ENCODE peak calls at places on chromosomes 16 and 17, in five cellular contexts. H is PC-3, F is colonic mucosa, Q is heart left ventricle, C is left ventricle myocardium inferior. P is an unnamed sample. For H3K4me1, the result is how much of the 10 kb centered on the place peaks cover.

GRCh38 chr17:80177986-80178590 is 8.3 kb downstream of the CARD14 start:
- DNase-seq in H (no peak), F (peak), Q (no peak), C (no peak), P (no peak)

GRCh38 chr16:86874141-86874540 is 295.8 kb downstream of the FOXL1 start:
- DNase-seq in H (peak), F (no peak), Q (no peak), C (no peak), P (no peak)

GRCh38 chr16:3129137-3130131 is 5.4 kb upstream of the ZNF213 start:
- DNase-seq in H (peak), F (peak), Q (peak), C (peak), P (peak)

GRCh38 chr16:11585460-11586374 is 1.0 kb downstream of the LITAF start:
- DNase-seq in H (no peak), F (peak), Q (no peak), C (peak), P (peak)

GRCh38 chr17:62724398-62725146 is 83.5 kb downstream of the MARCHF10 start:
- DNase-seq in H (peak), F (no peak), Q (no peak), C (no peak), P (no peak)

GRCh38 chr16:81600275-81600674 is 155.7 kb downstream of the CMIP start:
- DNase-seq in H (peak), F (no peak), Q (no peak), C (no peak), P (no peak)

GRCh38 chr16:79110242-79110641 is 490.3 kb downstream of the MAF start:
- DNase-seq in H (no peak), F (no peak), Q (no peak), C (no peak), P (no peak)

GRCh38 chr17:28949185-28950016 is 1.9 kb downstream of the PHF12 start:
- DNase-seq in H (peak), F (peak), Q (peak), C (peak), P (peak)

GRCh38 chr17:63317166-63317845 is 128.8 kb downstream of the CYB561 start:
- DNase-seq in H (no peak), F (no peak), Q (no peak), C (no peak), P (no peak)

GRCh38 chr16:27429981-27430441 is 28.0 kb downstream of the IL21R start:
- DNase-seq in H (no peak), F (peak), Q (peak), C (no peak), P (no peak)

GRCh38 chr16:67396159-67396774 is 3.0 kb upstream of the TPPP3 start:
- DNase-seq in H (peak), F (peak), Q (peak), C (peak), P (peak)

GRCh38 chr16:86571197-86571915 is 4.7 kb downstream of the FOXC2 start:
- DNase-seq in H (no peak), F (no peak), Q (no peak), C (no peak), P (no peak)

GRCh38 chr17:65712383-65713267 is 151.2 kb upstream of the AXIN2 start:
- DNase-seq in H (no peak), F (no peak), Q (no peak), C (no peak), P (no peak)

GRCh38 chr17:22272363-22273146 is 580.2 kb downstream of the KCNJ18 start:
- DNase-seq in H (no peak), F (no peak), Q (no peak), C (no peak), P (no peak)

GRCh38 chr17:696412-696811 is 18.2 kb downstream of the VPS53 start:
- DNase-seq in H (no peak), F (no peak), Q (no peak), C (no peak), P (no peak)

GRCh38 chr16:10314811-10315210 is 71.0 kb upstream of the ATF7IP2 start:
- DNase-seq in H (peak), F (no peak), Q (no peak), C (no peak), P (no peak)

GRCh38 chr17:29257756-29258155 is 11.1 kb downstream of the CRYBA1 start:
- DNase-seq in H (no peak), F (no peak), Q (no peak), C (no peak), P (no peak)

GRCh38 chr17:2903193-2903974 is 107.1 kb downstream of the RAP1GAP2 start:
- DNase-seq in H (no peak), F (no peak), Q (no peak), C (no peak), P (no peak)

GRCh38 chr16:52993179-52993578 is 59.5 kb downstream of the CHD9NB start:
- DNase-seq in H (no peak), F (no peak), Q (no peak), C (no peak), P (no peak)

GRCh38 chr17:7108981-7109380 is 5.6 kb downstream of the ASGR2 start:
- DNase-seq in H (no peak), F (no peak), Q (no peak), C (no peak), P (no peak)

GRCh38 chr16:84996365-84996764 is 15.0 kb downstream of the ZDHHC7 start:
- DNase-seq in H (no peak), F (no peak), Q (no peak), C (no peak), P (no peak)

GRCh38 chr16:4345439-4346204 is 5.5 kb downstream of the PAM16 start:
- DNase-seq in H (no peak), F (no peak), Q (no peak), C (no peak), P (no peak)

GRCh38 chr16:7316266-7316888 is 16.3 kb upstream of the RBFOX1 start:
- DNase-seq in H (no peak), F (no peak), Q (no peak), C (no peak), P (no peak)

GRCh38 chr17:17350491-17351355 is 47.5 kb downstream of the NT5M start:
- DNase-seq in H (peak), F (no peak), Q (no peak), C (no peak), P (no peak)

GRCh38 chr17:66468241-66469087 is 166.1 kb downstream of the PRKCA start:
- DNase-seq in H (peak), F (no peak), Q (peak), C (no peak), P (peak)

GRCh38 chr17:29836643-29837042 is 93.4 kb downstream of the SSH2 start:
- DNase-seq in H (no peak), F (no peak), Q (no peak), C (no peak), P (no peak)

DNA sequence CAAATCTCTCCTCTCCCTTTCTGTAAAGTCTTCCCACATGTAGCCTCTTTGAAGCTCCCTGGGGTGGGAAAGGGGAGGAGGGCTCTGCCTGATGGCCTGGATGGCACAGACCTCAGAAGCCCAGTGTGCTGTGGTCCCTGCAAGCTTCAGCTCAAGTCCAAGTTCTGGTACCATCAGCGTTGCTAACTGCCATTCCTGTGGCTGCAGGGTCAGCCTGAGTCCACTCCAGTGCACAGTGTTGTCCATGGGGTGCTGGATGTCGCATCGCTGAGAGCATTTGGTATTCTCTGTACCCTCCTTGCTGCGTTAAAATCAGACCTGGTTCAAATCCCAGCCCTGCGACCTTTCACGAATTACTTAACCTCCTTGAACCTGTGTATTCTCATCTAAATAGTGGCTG is 105.1 kb downstream of the RAB11FIP4 start:
- DNase-seq in H (no peak), F (no peak), Q (no peak), C (no peak), P (no peak)
- H3K4me1 ChIP-seq in H (under half), F (under half), Q (half or more), C (under half), P (under half)

DNA sequence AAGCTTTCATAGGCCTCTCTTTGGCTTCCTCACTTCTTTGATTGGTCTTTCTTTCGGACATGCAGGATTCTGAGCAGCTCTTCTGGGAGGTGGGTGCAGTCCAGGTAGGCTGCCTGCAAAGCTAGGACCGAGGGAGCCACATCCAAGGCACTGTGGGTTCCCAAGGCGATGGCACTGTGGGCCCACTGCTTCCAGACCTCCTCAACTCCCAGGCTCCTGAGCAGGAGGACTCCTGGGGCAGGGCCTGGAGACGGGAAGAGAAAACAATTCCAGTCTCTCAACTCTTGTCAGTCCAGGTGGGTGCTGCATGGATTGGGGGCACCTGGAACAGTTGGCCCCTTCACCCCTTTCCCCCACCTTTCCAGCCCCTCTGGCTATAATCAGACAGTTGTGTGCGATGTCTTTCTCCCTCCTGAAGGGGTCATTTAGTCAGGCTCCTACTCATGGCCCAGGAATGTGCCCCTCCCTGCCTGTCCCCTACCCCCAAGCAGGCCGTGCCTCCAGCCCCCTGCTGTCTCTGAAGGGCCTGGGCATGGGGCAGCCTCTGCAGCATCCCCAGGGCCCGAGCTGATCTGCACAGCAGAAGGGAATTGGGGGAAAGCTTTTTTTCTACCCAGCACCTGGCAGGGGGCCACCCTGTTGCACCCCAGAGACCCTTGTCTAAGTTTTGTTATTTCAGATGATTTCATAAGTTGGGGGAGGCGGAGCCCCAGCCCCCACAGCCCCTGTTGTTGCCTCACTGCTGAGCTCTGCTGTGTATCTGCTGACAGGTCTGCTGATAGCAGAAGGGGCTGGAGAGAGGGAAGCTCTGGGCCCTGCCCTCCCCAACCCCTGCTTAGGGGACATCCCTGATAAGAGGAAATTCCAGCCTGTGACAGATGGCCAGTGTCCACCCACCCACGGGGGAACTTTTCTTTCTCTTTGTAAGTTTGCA is 330.3 kb downstream of the SEC14L1 start:
- DNase-seq in H (peak), F (no peak), Q (peak), C (peak), P (peak)
- H3K4me3 ChIP-seq in H (no peak), F (no peak), Q (peak), C (peak), P (no peak)

DNA sequence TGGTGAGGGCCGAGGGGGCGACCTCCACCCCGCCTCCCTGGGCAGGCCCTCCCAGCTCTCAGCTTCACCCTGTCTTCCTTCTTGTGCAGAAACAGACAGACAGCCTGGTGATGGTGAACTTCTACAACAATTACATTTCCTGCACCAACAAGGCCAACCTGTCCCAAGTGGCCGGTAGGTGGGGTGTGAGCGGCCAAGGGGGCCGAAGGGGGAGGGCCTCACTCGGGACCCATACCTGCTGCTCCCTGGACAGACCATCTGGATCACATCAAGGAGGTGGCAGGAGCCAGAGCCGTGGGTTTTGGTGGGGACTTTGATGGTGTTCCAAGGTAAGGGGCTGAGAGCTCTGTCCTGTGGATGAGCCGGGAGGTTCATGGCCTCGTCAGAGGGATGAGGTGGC is 20.1 kb downstream of the CHMP1A start:
- DNase-seq in H (no peak), F (no peak), Q (no peak), C (no peak), P (no peak)
- H3K4me1 ChIP-seq in H (under half), F (under half), Q (under half), C (under half), P (under half)

GRCh38 chr16:1746693-1747195 is 24.6 kb downstream of the NME3 start:
- DNase-seq in H (no peak), F (no peak), Q (no peak), C (no peak), P (no peak)

GRCh38 chr16:1743376-1744337 is 27.7 kb downstream of the NME3 start:
- DNase-seq in H (no peak), F (no peak), Q (no peak), C (no peak), P (no peak)

GRCh38 chr16:1744338-1744840 is 27.0 kb downstream of the NME3 start:
- DNase-seq in H (no peak), F (no peak), Q (no peak), C (no peak), P (no peak)

GRCh38 chr16:1745900-1746692 is 25.2 kb downstream of the NME3 start:
- DNase-seq in H (peak), F (no peak), Q (no peak), C (no peak), P (peak)

DNA sequence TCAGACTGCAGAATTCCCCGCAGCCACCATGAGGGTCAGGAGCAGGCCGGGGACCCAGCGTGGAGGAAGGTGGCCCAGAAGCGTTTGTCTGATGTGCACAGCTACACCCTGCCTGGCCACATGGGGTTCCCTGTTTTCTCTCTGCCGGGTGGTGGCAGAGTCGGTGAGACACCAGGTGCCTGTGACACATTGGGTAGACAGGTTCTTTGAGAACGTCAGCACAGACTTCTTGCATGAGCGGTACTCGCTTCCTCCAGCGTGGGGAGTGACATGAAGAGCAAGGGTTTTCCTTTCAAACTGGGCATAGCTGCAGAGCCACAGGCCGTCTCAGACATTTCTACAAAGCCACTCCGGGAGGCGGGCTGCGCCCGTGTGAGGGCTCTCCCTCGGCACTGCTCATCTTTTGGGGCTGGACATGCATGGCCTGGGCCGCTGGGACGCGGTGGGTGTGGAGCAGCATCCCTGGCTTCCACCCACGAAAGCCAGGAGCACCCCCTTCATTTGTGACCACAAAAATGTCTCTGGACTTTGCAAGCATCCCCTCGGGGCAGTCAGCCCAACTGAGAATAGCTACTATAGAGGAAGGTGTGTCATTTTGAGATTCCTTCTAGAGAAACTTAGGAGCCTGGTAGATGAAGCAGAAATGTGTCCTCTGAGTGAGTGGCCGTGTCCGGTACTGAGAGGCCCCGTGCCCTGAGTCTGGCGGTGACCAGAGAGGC is 26.0 kb downstream of the NME3 start:
- DNase-seq in H (peak), F (no peak), Q (no peak), C (no peak), P (no peak)
- H3K4me3 ChIP-seq in H (no peak), F (no peak), Q (no peak), C (no peak), P (no peak)

DNA sequence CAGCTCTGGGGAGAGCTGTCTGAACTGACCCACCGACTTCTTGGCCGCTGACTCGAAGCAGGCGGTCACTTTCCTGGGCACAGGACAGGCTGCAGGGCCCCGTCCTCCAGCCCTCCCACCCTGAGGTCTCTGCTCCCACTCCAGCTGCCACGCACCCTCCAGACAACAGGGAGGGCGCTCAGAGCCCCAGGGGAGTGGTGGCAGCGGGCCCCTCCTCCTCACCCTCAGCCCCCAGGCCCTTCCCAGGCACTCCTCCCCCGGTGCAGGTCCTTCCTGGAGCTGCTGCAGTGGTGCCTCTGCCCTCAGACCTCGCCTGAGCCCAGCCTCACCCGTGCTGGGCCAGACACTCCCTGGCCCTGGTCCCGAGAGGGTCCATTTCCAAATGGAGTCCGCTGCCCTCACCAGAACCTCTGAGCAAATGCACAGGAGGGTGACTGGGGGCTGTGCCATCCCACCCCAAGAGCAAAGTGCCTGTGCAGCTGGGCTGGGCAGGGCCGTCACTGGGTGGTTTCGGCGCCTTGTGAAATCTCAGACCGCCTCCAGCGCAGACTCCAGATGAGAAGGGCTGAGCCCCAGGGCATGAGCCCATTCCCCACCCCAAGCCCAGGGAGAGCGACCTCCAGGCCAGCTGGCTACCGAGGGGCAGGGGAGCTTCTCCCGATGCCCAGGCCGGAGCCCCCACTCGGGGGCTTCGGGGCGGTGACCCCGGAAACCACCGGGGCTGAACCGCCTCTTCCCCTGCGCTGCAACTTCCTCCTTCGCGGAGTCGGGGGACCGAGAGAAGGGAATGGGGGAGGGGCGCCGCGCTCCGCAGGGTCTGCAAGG is 717 bp downstream of the CYBA start:
- DNase-seq in H (no peak), F (peak), Q (no peak), C (peak), P (peak)
- H3K4me1 ChIP-seq in H (under half), F (under half), Q (under half), C (under half), P (under half)

DNA sequence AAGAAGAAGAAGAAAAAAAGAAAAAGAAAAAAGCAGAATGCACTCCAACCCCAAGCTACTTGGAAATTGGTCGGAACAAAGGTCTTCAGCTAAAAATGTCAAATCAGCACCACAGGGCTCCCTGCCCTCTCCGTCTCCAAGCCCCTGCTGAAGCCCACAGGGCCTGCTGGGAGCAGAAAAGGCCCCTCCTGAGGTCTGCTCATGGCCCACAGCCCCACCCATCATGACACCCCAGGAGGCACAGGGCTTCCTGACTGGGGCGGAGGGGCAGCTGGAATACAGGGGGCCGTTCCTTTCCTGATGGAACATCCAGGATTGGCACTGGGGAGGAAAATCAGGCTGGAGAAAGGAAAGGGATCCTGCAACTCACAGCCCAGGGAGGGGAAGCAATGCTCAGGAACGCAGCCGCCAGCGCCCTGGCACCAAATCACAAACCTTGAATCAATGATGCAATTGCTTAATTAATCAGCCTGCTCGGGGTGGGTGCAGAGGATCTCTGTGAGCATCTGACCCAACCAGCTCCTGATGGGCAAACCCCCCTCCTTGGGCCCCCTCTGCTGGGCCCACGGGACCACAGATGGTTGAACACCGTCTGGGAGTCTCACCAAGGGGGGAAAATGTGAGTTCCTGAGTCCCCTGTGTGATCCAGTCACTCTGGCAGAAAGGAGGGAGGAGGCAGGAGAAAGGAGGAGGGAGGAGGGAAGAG is 155.5 kb downstream of the ZNF423 start:
- DNase-seq in H (no peak), F (peak), Q (peak), C (peak), P (no peak)
- H3K4me3 ChIP-seq in H (no peak), F (no peak), Q (peak), C (peak), P (no peak)

GRCh38 chr16:56861756-56862155 is 3.3 kb upstream of the SLC12A3 start:
- DNase-seq in H (no peak), F (no peak), Q (no peak), C (no peak), P (peak)
- H3K4me1 ChIP-seq in H (under half), F (under half), Q (under half), C (under half), P (under half)

GRCh38 chr17:1755252-1755992 is 6.4 kb upstream of the SERPINF1 start:
- DNase-seq in H (no peak), F (no peak), Q (no peak), C (no peak), P (no peak)

GRCh38 chr17:1750628-1751027 is 8.0 kb downstream of the SERPINF2 start:
- DNase-seq in H (no peak), F (no peak), Q (no peak), C (no peak), P (no peak)

GRCh38 chr17:1754430-1755112 is 7.3 kb upstream of the SERPINF1 start:
- DNase-seq in H (no peak), F (no peak), Q (no peak), C (no peak), P (no peak)

GRCh38 chr17:1753767-1754429 is 8.0 kb upstream of the SERPINF1 start:
- DNase-seq in H (no peak), F (no peak), Q (no peak), C (no peak), P (no peak)

GRCh38 chr17:1752425-1752941 is 9.4 kb upstream of the SERPINF1 start:
- DNase-seq in H (peak), F (no peak), Q (no peak), C (no peak), P (no peak)
- H3K4me3 ChIP-seq in H (peak), F (no peak), Q (no peak), C (no peak), P (no peak)